ENCODE peak calls at places on chromosome 20, in nine cellular contexts. One of them, this sample, is unnamed.

GRCh38 chr20:62367136-62367482 is at the start of gene LAMA5:
- DNase-seq in A549: peak
- DNase-seq in sigmoid colon: peak
- DNase-seq in tibial nerve: no peak
- DNase-seq in suprapubic skin: no peak
- DNase-seq in HepG2: peak
- DNase-seq in upper lobe of left lung: peak
- DNase-seq in SK-N-SH: peak
- DNase-seq in transverse colon: peak
- DNase-seq in this sample: no peak

GRCh38 chr20:33337119-33337518 is 54.1 kb downstream of the BPIFB1 start:
- DNase-seq in A549: peak
- DNase-seq in sigmoid colon: no peak
- DNase-seq in tibial nerve: no peak
- DNase-seq in suprapubic skin: no peak
- DNase-seq in HepG2: no peak
- DNase-seq in upper lobe of left lung: no peak
- DNase-seq in SK-N-SH: no peak
- DNase-seq in transverse colon: no peak
- DNase-seq in this sample: no peak

GRCh38 chr20:51382986-51383821 is 159.3 kb downstream of the NFATC2 start:
- DNase-seq in A549: no peak
- DNase-seq in sigmoid colon: peak
- DNase-seq in tibial nerve: no peak
- DNase-seq in suprapubic skin: peak
- DNase-seq in HepG2: no peak
- DNase-seq in upper lobe of left lung: peak
- DNase-seq in SK-N-SH: no peak
- DNase-seq in transverse colon: peak
- DNase-seq in this sample: no peak

GRCh38 chr20:61733891-61734732 is 331.6 kb downstream of the TAF4 start:
- DNase-seq in A549: no peak
- DNase-seq in sigmoid colon: no peak
- DNase-seq in tibial nerve: no peak
- DNase-seq in suprapubic skin: no peak
- DNase-seq in HepG2: no peak
- DNase-seq in upper lobe of left lung: no peak
- DNase-seq in SK-N-SH: no peak
- DNase-seq in transverse colon: no peak
- DNase-seq in this sample: no peak

GRCh38 chr20:35968930-35969329 is 540 bp downstream of the CNBD2 start:
- DNase-seq in A549: no peak
- DNase-seq in sigmoid colon: no peak
- DNase-seq in tibial nerve: no peak
- DNase-seq in suprapubic skin: no peak
- DNase-seq in HepG2: no peak
- DNase-seq in upper lobe of left lung: no peak
- DNase-seq in SK-N-SH: no peak
- DNase-seq in transverse colon: no peak
- DNase-seq in this sample: no peak

GRCh38 chr20:32823737-32824588 is 4.2 kb downstream of the MAPRE1 start:
- DNase-seq in A549: no peak
- DNase-seq in sigmoid colon: no peak
- DNase-seq in tibial nerve: no peak
- DNase-seq in suprapubic skin: no peak
- DNase-seq in HepG2: peak
- DNase-seq in upper lobe of left lung: no peak
- DNase-seq in SK-N-SH: no peak
- DNase-seq in transverse colon: no peak
- DNase-seq in this sample: no peak

GRCh38 chr20:14223806-14224205 is 113.6 kb downstream of the FLRT3 start:
- DNase-seq in A549: no peak
- DNase-seq in sigmoid colon: no peak
- DNase-seq in tibial nerve: no peak
- DNase-seq in suprapubic skin: no peak
- DNase-seq in HepG2: no peak
- DNase-seq in upper lobe of left lung: no peak
- DNase-seq in SK-N-SH: no peak
- DNase-seq in transverse colon: no peak
- DNase-seq in this sample: no peak

GRCh38 chr20:25336561-25337422 is 53.8 kb downstream of the ABHD12 start:
- DNase-seq in A549: peak
- DNase-seq in sigmoid colon: no peak
- DNase-seq in tibial nerve: no peak
- DNase-seq in suprapubic skin: no peak
- DNase-seq in HepG2: peak
- DNase-seq in upper lobe of left lung: no peak
- DNase-seq in SK-N-SH: no peak
- DNase-seq in transverse colon: no peak
- DNase-seq in this sample: no peak

GRCh38 chr20:53539516-53539915 is 54.1 kb downstream of the ZNF217 start:
- DNase-seq in A549: no peak
- DNase-seq in sigmoid colon: no peak
- DNase-seq in tibial nerve: no peak
- DNase-seq in suprapubic skin: no peak
- DNase-seq in HepG2: no peak
- DNase-seq in upper lobe of left lung: no peak
- DNase-seq in SK-N-SH: no peak
- DNase-seq in transverse colon: no peak
- DNase-seq in this sample: no peak

GRCh38 chr20:41224281-41224680 is 86.9 kb downstream of the PLCG1 start:
- DNase-seq in A549: no peak
- DNase-seq in sigmoid colon: no peak
- DNase-seq in tibial nerve: no peak
- DNase-seq in suprapubic skin: no peak
- DNase-seq in HepG2: no peak
- DNase-seq in upper lobe of left lung: no peak
- DNase-seq in SK-N-SH: no peak
- DNase-seq in transverse colon: no peak
- DNase-seq in this sample: no peak

GRCh38 chr20:3407426-3408250 is at the start of gene DNAAF9:
- DNase-seq in A549: peak
- DNase-seq in sigmoid colon: peak
- DNase-seq in tibial nerve: peak
- DNase-seq in suprapubic skin: peak
- DNase-seq in HepG2: peak
- DNase-seq in upper lobe of left lung: peak
- DNase-seq in SK-N-SH: peak
- DNase-seq in transverse colon: peak
- DNase-seq in this sample: peak

GRCh38 chr20:3405696-3406358 is 1.6 kb downstream of the DNAAF9 start:
- DNase-seq in A549: no peak
- DNase-seq in sigmoid colon: no peak
- DNase-seq in tibial nerve: no peak
- DNase-seq in suprapubic skin: no peak
- DNase-seq in HepG2: peak
- DNase-seq in upper lobe of left lung: no peak
- DNase-seq in SK-N-SH: no peak
- DNase-seq in transverse colon: no peak
- DNase-seq in this sample: no peak

GRCh38 chr20:3408251-3408637 is 775 bp upstream of the DNAAF9 start:
- DNase-seq in A549: no peak
- DNase-seq in sigmoid colon: no peak
- DNase-seq in tibial nerve: no peak
- DNase-seq in suprapubic skin: no peak
- DNase-seq in HepG2: no peak
- DNase-seq in upper lobe of left lung: no peak
- DNase-seq in SK-N-SH: no peak
- DNase-seq in transverse colon: no peak
- DNase-seq in this sample: no peak

GRCh38 chr20:3405139-3405538 is 2.3 kb downstream of the DNAAF9 start:
- DNase-seq in A549: no peak
- DNase-seq in sigmoid colon: no peak
- DNase-seq in tibial nerve: no peak
- DNase-seq in suprapubic skin: no peak
- DNase-seq in HepG2: no peak
- DNase-seq in upper lobe of left lung: no peak
- DNase-seq in SK-N-SH: no peak
- DNase-seq in transverse colon: no peak
- DNase-seq in this sample: no peak

GRCh38 chr20:3406481-3407425 is 716 bp downstream of the DNAAF9 start:
- DNase-seq in A549: no peak
- DNase-seq in sigmoid colon: peak
- DNase-seq in tibial nerve: no peak
- DNase-seq in suprapubic skin: peak
- DNase-seq in HepG2: peak
- DNase-seq in upper lobe of left lung: peak
- DNase-seq in SK-N-SH: peak
- DNase-seq in transverse colon: peak
- DNase-seq in this sample: no peak
- TF ChIP-seq EP300 in A549: no peak
- TF ChIP-seq EP300 in sigmoid colon: no peak
- TF ChIP-seq EP300 in tibial nerve: no peak
- TF ChIP-seq EP300 in suprapubic skin: no peak
- TF ChIP-seq EP300 in HepG2: no peak
- TF ChIP-seq EP300 in upper lobe of left lung: no peak
- TF ChIP-seq EP300 in SK-N-SH: no peak
- TF ChIP-seq EP300 in transverse colon: no peak
- TF ChIP-seq EP300 in this sample: no peak

DNA sequence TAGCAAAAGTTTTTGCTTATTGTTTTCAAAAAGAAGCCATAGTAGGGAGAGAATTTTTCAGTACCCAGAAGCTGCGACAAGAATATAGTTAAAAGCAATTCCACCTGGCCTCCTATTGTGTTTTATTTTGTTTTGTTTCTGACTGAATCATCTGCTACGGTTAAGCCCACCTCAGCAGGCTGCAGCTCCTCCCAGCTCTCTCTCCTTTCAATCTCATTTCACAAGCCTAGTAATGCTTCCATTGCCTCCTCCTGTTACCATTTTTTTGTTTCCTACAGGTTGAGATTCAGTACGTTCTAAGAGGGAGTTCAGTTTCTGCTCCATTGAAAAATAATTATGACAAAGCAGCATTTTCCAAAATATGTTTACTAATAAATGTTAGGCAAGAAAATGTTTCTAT is 77.9 kb downstream of the PCSK2 start:
- DNase-seq in A549: no peak
- DNase-seq in sigmoid colon: no peak
- DNase-seq in tibial nerve: no peak
- DNase-seq in suprapubic skin: no peak
- DNase-seq in HepG2: no peak
- DNase-seq in upper lobe of left lung: no peak
- DNase-seq in SK-N-SH: no peak
- DNase-seq in transverse colon: no peak
- DNase-seq in this sample: no peak
- TF ChIP-seq EP300 in A549: no peak
- TF ChIP-seq EP300 in sigmoid colon: no peak
- TF ChIP-seq EP300 in tibial nerve: no peak
- TF ChIP-seq EP300 in suprapubic skin: no peak
- TF ChIP-seq EP300 in HepG2: no peak
- TF ChIP-seq EP300 in upper lobe of left lung: no peak
- TF ChIP-seq EP300 in SK-N-SH: no peak
- TF ChIP-seq EP300 in transverse colon: no peak
- TF ChIP-seq EP300 in this sample: no peak

GRCh38 chr20:38294334-38294592 is 9.7 kb upstream of the BPI start:
- DNase-seq in A549: no peak
- DNase-seq in sigmoid colon: peak
- DNase-seq in tibial nerve: no peak
- DNase-seq in suprapubic skin: no peak
- DNase-seq in HepG2: no peak
- DNase-seq in upper lobe of left lung: no peak
- DNase-seq in SK-N-SH: no peak
- DNase-seq in transverse colon: no peak
- DNase-seq in this sample: no peak
- TF ChIP-seq EP300 in A549: no peak
- TF ChIP-seq EP300 in sigmoid colon: no peak
- TF ChIP-seq EP300 in tibial nerve: no peak
- TF ChIP-seq EP300 in suprapubic skin: no peak
- TF ChIP-seq EP300 in HepG2: no peak
- TF ChIP-seq EP300 in upper lobe of left lung: no peak
- TF ChIP-seq EP300 in SK-N-SH: no peak
- TF ChIP-seq EP300 in transverse colon: no peak
- TF ChIP-seq EP300 in this sample: no peak

GRCh38 chr20:49717693-49718092 is 4.0 kb upstream of the B4GALT5 start:
- DNase-seq in A549: no peak
- DNase-seq in sigmoid colon: no peak
- DNase-seq in tibial nerve: no peak
- DNase-seq in suprapubic skin: no peak
- DNase-seq in HepG2: peak
- DNase-seq in upper lobe of left lung: no peak
- DNase-seq in SK-N-SH: no peak
- DNase-seq in transverse colon: no peak
- DNase-seq in this sample: no peak

GRCh38 chr20:49712918-49713778 is 530 bp downstream of the B4GALT5 start:
- DNase-seq in A549: no peak
- DNase-seq in sigmoid colon: peak
- DNase-seq in tibial nerve: no peak
- DNase-seq in suprapubic skin: peak
- DNase-seq in HepG2: no peak
- DNase-seq in upper lobe of left lung: peak
- DNase-seq in SK-N-SH: peak
- DNase-seq in transverse colon: peak
- DNase-seq in this sample: no peak

GRCh38 chr20:49712118-49712517 is 1.6 kb downstream of the B4GALT5 start:
- DNase-seq in A549: no peak
- DNase-seq in sigmoid colon: no peak
- DNase-seq in tibial nerve: no peak
- DNase-seq in suprapubic skin: no peak
- DNase-seq in HepG2: no peak
- DNase-seq in upper lobe of left lung: no peak
- DNase-seq in SK-N-SH: no peak
- DNase-seq in transverse colon: no peak
- DNase-seq in this sample: no peak

GRCh38 chr20:49713779-49714712 is at the start of gene B4GALT5:
- DNase-seq in A549: peak
- DNase-seq in sigmoid colon: peak
- DNase-seq in tibial nerve: peak
- DNase-seq in suprapubic skin: peak
- DNase-seq in HepG2: peak
- DNase-seq in upper lobe of left lung: peak
- DNase-seq in SK-N-SH: peak
- DNase-seq in transverse colon: peak
- DNase-seq in this sample: no peak

DNA sequence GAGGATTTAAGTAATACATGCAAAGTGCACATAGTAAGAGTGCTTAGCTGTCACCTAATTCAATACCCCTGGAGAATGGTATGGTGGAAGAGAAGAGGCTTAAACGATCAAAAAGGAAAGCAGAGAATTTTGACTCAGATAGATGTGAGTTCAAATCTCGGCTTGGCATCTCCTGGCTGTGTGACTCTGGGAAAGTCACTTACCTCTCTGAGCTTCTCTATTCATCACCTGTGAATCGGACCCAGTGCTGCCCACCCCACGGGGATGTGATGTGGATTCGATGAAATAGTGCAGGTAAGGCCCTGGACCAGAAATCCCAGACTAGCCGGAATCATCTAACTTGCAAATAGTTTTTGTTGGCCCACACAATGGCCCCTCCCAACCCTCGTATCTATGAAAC is 1.8 kb upstream of the B4GALT5 start:
- DNase-seq in A549: no peak
- DNase-seq in sigmoid colon: no peak
- DNase-seq in tibial nerve: no peak
- DNase-seq in suprapubic skin: no peak
- DNase-seq in HepG2: no peak
- DNase-seq in upper lobe of left lung: no peak
- DNase-seq in SK-N-SH: no peak
- DNase-seq in transverse colon: no peak
- DNase-seq in this sample: no peak
- TF ChIP-seq EP300 in A549: no peak
- TF ChIP-seq EP300 in sigmoid colon: no peak
- TF ChIP-seq EP300 in tibial nerve: no peak
- TF ChIP-seq EP300 in suprapubic skin: no peak
- TF ChIP-seq EP300 in HepG2: no peak
- TF ChIP-seq EP300 in upper lobe of left lung: no peak
- TF ChIP-seq EP300 in SK-N-SH: no peak
- TF ChIP-seq EP300 in transverse colon: no peak
- TF ChIP-seq EP300 in this sample: no peak

This sample was measured in esophagus muscularis mucosa.